ENCODE peak calls at places on chromosome 6, in six cellular contexts. O is mucosa of descending colon, F is left colon, S is SJSA1, D is uterus, C is fibroblast of pulmonary artery. Z is an unnamed sample.

GRCh38 chr6:44100088-44100550 is 27.1 kb downstream of the MRPL14 start:
- DNase-seq in O (no peak), F (peak; percentile 40), S (no peak), D (no peak), C (peak; percentile 49), Z (no peak)

GRCh38 chr6:105675715-105676397 is 273.0 kb upstream of the PREP start:
- DNase-seq in O (no peak), F (no peak), S (peak; percentile 66), D (no peak), C (peak; percentile 23), Z (peak; percentile 78)

GRCh38 chr6:84508981-84509380 is 255.4 kb downstream of the TBX18 start:
- DNase-seq in O (no peak), F (no peak), S (no peak), D (no peak), C (peak; percentile 48), Z (no peak)

GRCh38 chr6:49332781-49333180 is 130.3 kb downstream of the MMUT start:
- DNase-seq in O (no peak), F (no peak), S (no peak), D (no peak), C (no peak), Z (no peak)

GRCh38 chr6:31293343-31293742 is 21.5 kb upstream of the HLA-C start:
- DNase-seq in O (no peak), F (no peak), S (no peak), D (no peak), C (peak; percentile 58), Z (no peak)

GRCh38 chr6:45655630-45656422 is 278.1 kb upstream of the SUPT3H start:
- DNase-seq in O (no peak), F (no peak), S (peak; percentile 93), D (no peak), C (peak; percentile 95), Z (no peak)

GRCh38 chr6:1712451-1712850 is 102.7 kb downstream of the FOXC1 start:
- DNase-seq in O (no peak), F (no peak), S (no peak), D (no peak), C (no peak), Z (no peak)

GRCh38 chr6:149142924-149143429 is 174.5 kb upstream of the TAB2 start:
- DNase-seq in O (no peak), F (no peak), S (no peak), D (no peak), C (no peak), Z (no peak)

GRCh38 chr6:39855356-39855995 is 63.3 kb downstream of the DAAM2 start:
- DNase-seq in O (no peak), F (no peak), S (no peak), D (no peak), C (no peak), Z (no peak)

GRCh38 chr6:43053545-43054205 is at the start of gene CUL7:
- DNase-seq in O (peak; percentile 97), F (peak; percentile 96), S (peak; percentile 96), D (peak; percentile 93), C (peak; percentile 96), Z (peak; percentile 95)

GRCh38 chr6:70599187-70599586 is 32.5 kb downstream of the SDHAF4 start:
- DNase-seq in O (no peak), F (no peak), S (no peak), D (no peak), C (no peak), Z (no peak)

GRCh38 chr6:47475319-47475816 is 2.2 kb upstream of the CD2AP start:
- DNase-seq in O (no peak), F (no peak), S (no peak), D (no peak), C (no peak), Z (no peak)

GRCh38 chr6:154410619-154411044 is 54.0 kb upstream of the IPCEF1 start:
- DNase-seq in O (no peak), F (no peak), S (peak; percentile 93), D (peak; percentile 61), C (peak; percentile 97), Z (no peak)

GRCh38 chr6:166626177-166627038 is 643 bp downstream of the RPS6KA2 start:
- DNase-seq in O (peak; percentile 72), F (peak; percentile 37), S (peak; percentile 31), D (peak; percentile 40), C (peak; percentile 51), Z (peak; percentile 32)

GRCh38 chr6:105859441-105859840 is 226.7 kb upstream of the PRDM1 start:
- DNase-seq in O (no peak), F (no peak), S (no peak), D (no peak), C (no peak), Z (no peak)